ENCODE peak calls at places on chromosomes 4 and X, in seven cellular contexts. T is OCI-LY7, Q is A549, Y is fibroblast of lung, A is IMR-90, Z is hepatocyte, B is neuronal stem cell. O is an unnamed sample.
A peak's percentile ranks its signal among the peaks of the same experiment; 100 is the strongest.

GRCh38 chrX:44733931-44734330 is 109.9 kb upstream of the DUSP21 start:
- DNase-seq in T (no peak), Q (no peak), Y (peak; percentile 1), A (peak; percentile 4), Z (no peak), B (no peak), O (no peak)

GRCh38 chrX:124035657-124036056 is 74.2 kb downstream of the STAG2 start:
- DNase-seq in T (no peak), Q (no peak), Y (no peak), A (no peak), Z (no peak), B (no peak), O (no peak)

GRCh38 chr4:93444860-93445259 is 383.7 kb upstream of the ATOH1 start:
- DNase-seq in T (no peak), Q (no peak), Y (peak; percentile 34), A (peak; percentile 48), Z (no peak), B (no peak), O (no peak)

GRCh38 chr4:165970703-165971420 is 97.8 kb downstream of the TLL1 start:
- DNase-seq in T (no peak), Q (no peak), Y (no peak), A (no peak), Z (no peak), B (no peak), O (no peak)

GRCh38 chr4:1533501-1534064 is 127.3 kb upstream of the NKX1-1 start:
- DNase-seq in T (no peak), Q (no peak), Y (no peak), A (peak; percentile 2), Z (no peak), B (no peak), O (no peak)

GRCh38 chrX:147735364-147735763 is 176.4 kb upstream of the FMR1 start:
- DNase-seq in T (no peak), Q (no peak), Y (no peak), A (no peak), Z (peak; percentile 13), B (no peak), O (no peak)

GRCh38 chr4:118765399-118765798 is 70.5 kb downstream of the SEC24D start:
- DNase-seq in T (no peak), Q (peak; percentile 17), Y (peak; percentile 98), A (peak; percentile 99), Z (peak; percentile 63), B (no peak), O (no peak)

GRCh38 chr4:108571027-108571569 is 49.3 kb upstream of the RPL34 start:
- DNase-seq in T (no peak), Q (no peak), Y (peak; percentile 9), A (peak; percentile 32), Z (no peak), B (no peak), O (no peak)

GRCh38 chrX:44344687-44345086 is 1.2 kb upstream of the EFHC2 start:
- DNase-seq in T (no peak), Q (no peak), Y (no peak), A (no peak), Z (no peak), B (no peak), O (peak; percentile 6)

GRCh38 chr4:89482248-89482647 is 174.6 kb upstream of the GPRIN3 start:
- DNase-seq in T (peak; percentile 31), Q (peak; percentile 33), Y (peak; percentile 66), A (peak; percentile 53), Z (peak; percentile 55), B (peak; percentile 1), O (peak; percentile 49)

GRCh38 chr4:21113496-21114213 is 413.4 kb downstream of the PACRGL start:
- DNase-seq in T (no peak), Q (no peak), Y (peak; percentile 50), A (no peak), Z (peak; percentile 8), B (no peak), O (no peak)

GRCh38 chr4:105536601-105537000 is 15.8 kb upstream of the ARHGEF38 start:
- DNase-seq in T (no peak), Q (no peak), Y (no peak), A (no peak), Z (no peak), B (no peak), O (no peak)

GRCh38 chr4:77734928-77735327 is 84.2 kb downstream of the CNOT6L start:
- DNase-seq in T (peak; percentile 20), Q (no peak), Y (peak; percentile 71), A (peak; percentile 79), Z (peak; percentile 66), B (no peak), O (peak; percentile 92)

GRCh38 chr4:8350841-8351461 is 81.4 kb downstream of the HTRA3 start:
- DNase-seq in T (no peak), Q (no peak), Y (no peak), A (no peak), Z (no peak), B (no peak), O (no peak)

GRCh38 chr4:152448038-152448437 is 87.9 kb downstream of the FBXW7 start:
- DNase-seq in T (no peak), Q (no peak), Y (no peak), A (no peak), Z (no peak), B (no peak), O (no peak)

GRCh38 chr4:109432676-109433075 is 939 bp upstream of the SEC24B start:
- DNase-seq in T (peak; percentile 11), Q (no peak), Y (peak; percentile 65), A (peak; percentile 77), Z (peak; percentile 57), B (no peak), O (no peak)

GRCh38 chrX:133922390-133922772 is 63.0 kb downstream of the GPC3 start:
- DNase-seq in T (no peak), Q (no peak), Y (no peak), A (no peak), Z (no peak), B (no peak), O (peak; percentile 21)

GRCh38 chrX:19624754-19625153 is 109.4 kb upstream of the MAP3K15 start:
- DNase-seq in T (no peak), Q (no peak), Y (no peak), A (peak; percentile 15), Z (no peak), B (no peak), O (no peak)

GRCh38 chrX:103687073-103687695 is 685 bp upstream of the MORF4L2 start:
- DNase-seq in T (peak; percentile 84), Q (peak; percentile 34), Y (no peak), A (peak; percentile 76), Z (peak; percentile 97), B (peak; percentile 62), O (peak; percentile 81)

GRCh38 chr4:2363056-2363719 is 55.3 kb downstream of the ZFYVE28 start:
- DNase-seq in T (no peak), Q (no peak), Y (no peak), A (no peak), Z (peak; percentile 62), B (no peak), O (no peak)

GRCh38 chrX:133749951-133750350 is 235.4 kb downstream of the GPC3 start:
- DNase-seq in T (no peak), Q (no peak), Y (no peak), A (no peak), Z (no peak), B (no peak), O (no peak)

GRCh38 chr4:156803056-156803455 is 168.5 kb downstream of the PDGFC start:
- DNase-seq in T (no peak), Q (no peak), Y (peak; percentile 66), A (peak; percentile 66), Z (no peak), B (no peak), O (no peak)

GRCh38 chrX:119512145-119512800 is 44.0 kb downstream of the SLC25A5 start:
- DNase-seq in T (peak; percentile 62), Q (peak; percentile 84), Y (peak; percentile 69), A (peak; percentile 66), Z (peak; percentile 80), B (peak; percentile 27), O (peak; percentile 79)

GRCh38 chr4:84479663-84480062 is 19.4 kb downstream of the NKX6-1 start:
- DNase-seq in T (no peak), Q (no peak), Y (no peak), A (no peak), Z (no peak), B (no peak), O (no peak)

GRCh38 chr4:16142598-16143295 is 58.9 kb upstream of the PROM1 start:
- DNase-seq in T (no peak), Q (no peak), Y (no peak), A (no peak), Z (no peak), B (no peak), O (no peak)

GRCh38 chr4:98963538-98964433 is 31.7 kb upstream of the METAP1 start:
- DNase-seq in T (no peak), Q (no peak), Y (no peak), A (no peak), Z (no peak), B (no peak), O (no peak)
- H3K4me2 ChIP-seq in T (no peak overlapping the region), Q (no peak overlapping the region), Y (no peak overlapping the region), A (no peak overlapping the region), Z (no peak overlapping the region), B (no peak overlapping the region), O (no peak overlapping the region)

DNA sequence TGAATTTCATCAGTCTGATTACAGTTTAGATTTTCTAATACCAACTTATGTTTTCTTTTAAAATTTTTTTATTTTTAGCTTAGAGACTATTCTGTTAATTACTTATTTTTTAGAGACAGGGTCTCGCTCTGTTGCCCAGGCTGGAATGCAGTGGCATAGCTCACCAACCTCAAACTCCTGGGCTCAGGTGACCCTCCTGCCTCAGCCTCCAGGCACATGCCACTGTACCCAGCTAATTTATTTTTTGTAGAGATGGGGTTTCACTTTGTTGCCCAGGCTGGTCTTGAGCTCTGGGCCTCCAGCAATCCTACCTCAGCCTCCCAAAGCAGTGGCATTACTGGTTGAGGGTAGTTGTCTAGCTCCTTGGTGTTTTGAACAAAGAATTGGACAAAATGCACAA is 102.0 kb downstream of the KLHL8 start:
- DNase-seq in T (no peak), Q (no peak), Y (no peak), A (no peak), Z (no peak), B (no peak), O (no peak)
- H3K4me2 ChIP-seq in T (no peak overlapping the region), Q (no peak overlapping the region), Y (no peak overlapping the region), A (peak overlapping the region; percentile 73), Z (no peak overlapping the region), B (no peak overlapping the region), O (no peak overlapping the region)

GRCh38 chrX:83512111-83512510 is 4.0 kb downstream of the POU3F4 start:
- DNase-seq in T (no peak), Q (no peak), Y (no peak), A (no peak), Z (no peak), B (no peak), O (no peak)

GRCh38 chrX:83508526-83509245 is 596 bp downstream of the POU3F4 start:
- DNase-seq in T (no peak), Q (no peak), Y (no peak), A (no peak), Z (no peak), B (no peak), O (no peak)

GRCh38 chrX:83511208-83511607 is 3.1 kb downstream of the POU3F4 start:
- DNase-seq in T (no peak), Q (no peak), Y (no peak), A (no peak), Z (no peak), B (no peak), O (no peak)

GRCh38 chrX:83509246-83509801 is 1.2 kb downstream of the POU3F4 start:
- DNase-seq in T (no peak), Q (no peak), Y (no peak), A (no peak), Z (no peak), B (no peak), O (no peak)

GRCh38 chrX:83510466-83511181 is 2.5 kb downstream of the POU3F4 start:
- DNase-seq in T (no peak), Q (no peak), Y (no peak), A (no peak), Z (no peak), B (no peak), O (no peak)
- H3K4me2 ChIP-seq in T (no peak overlapping the region), Q (no peak overlapping the region), Y (no peak overlapping the region), A (no peak overlapping the region), Z (peak overlapping the region; percentile 68), B (peak overlapping the region; percentile 77), O (no peak overlapping the region)

GRCh38 chr4:123529278-123529568 is 132.6 kb downstream of the SPRY1 start:
- DNase-seq in T (no peak), Q (no peak), Y (no peak), A (no peak), Z (no peak), B (no peak), O (no peak)
- H3K4me2 ChIP-seq in T (no peak overlapping the region), Q (no peak overlapping the region), Y (no peak overlapping the region), A (no peak overlapping the region), Z (peak overlapping the region; percentile 13), B (no peak overlapping the region), O (no peak overlapping the region)

O was measured in MM.1S.